ENCODE peak calls at places on chromosomes 6 and 20, in four cellular contexts. P, Z, A and C are unnamed samples.
A peak's percentile ranks its signal among the peaks of the same experiment; 100 is the strongest.

GRCh38 chr20:24045621-24046020 is 57.0 kb upstream of the GGTLC1 start:
- DNase-seq in P (no peak), Z (no peak), A (no peak), C (peak; percentile 61)

GRCh38 chr6:170089937-170090335 is 200.9 kb downstream of the DLL1 start:
- DNase-seq in P (no peak), Z (no peak), A (no peak), C (no peak)

GRCh38 chr6:130825772-130826441 is 1.3 kb upstream of the SMLR1 start:
- DNase-seq in P (no peak), Z (no peak), A (peak; percentile 53), C (no peak)

GRCh38 chr6:35415065-35415880 is 36.9 kb upstream of the FANCE start:
- DNase-seq in P (peak; percentile 91), Z (peak; percentile 89), A (no peak), C (no peak)

GRCh38 chr6:111210074-111210729 is 122.9 kb downstream of the SLC16A10 start:
- DNase-seq in P (peak; percentile 71), Z (peak; percentile 75), A (no peak), C (peak; percentile 28)

GRCh38 chr20:64102647-64103354 is 4.6 kb downstream of the NPBWR2 start:
- DNase-seq in P (no peak), Z (peak; percentile 37), A (no peak), C (no peak)

GRCh38 chr6:12969933-12970332 is 253.4 kb downstream of the PHACTR1 start:
- DNase-seq in P (no peak), Z (no peak), A (no peak), C (no peak)

GRCh38 chr6:5029609-5030008 is 25.8 kb upstream of the RPP40 start:
- DNase-seq in P (no peak), Z (no peak), A (no peak), C (no peak)

GRCh38 chr6:14059791-14060436 is 57.7 kb upstream of the CD83 start:
- DNase-seq in P (peak; percentile 44), Z (no peak), A (no peak), C (no peak)

GRCh38 chr20:14568701-14569100 is 231.3 kb upstream of the FLRT3 start:
- DNase-seq in P (no peak), Z (no peak), A (no peak), C (no peak)

GRCh38 chr6:142474446-142475289 is 172.9 kb downstream of the ADGRG6 start:
- DNase-seq in P (peak; percentile 80), Z (peak; percentile 82), A (peak; percentile 33), C (peak; percentile 10)

GRCh38 chr20:9407805-9408421 is 106.5 kb upstream of the LAMP5 start:
- DNase-seq in P (peak; percentile 83), Z (peak; percentile 77), A (peak; percentile 7), C (peak; percentile 70)

GRCh38 chr6:111658445-111659154 is 52.9 kb upstream of the TRAF3IP2 start:
- DNase-seq in P (peak; percentile 33), Z (no peak), A (no peak), C (no peak)

GRCh38 chr6:1596088-1596852 is 13.4 kb upstream of the FOXC1 start:
- DNase-seq in P (peak; percentile 52), Z (peak; percentile 80), A (no peak), C (peak; percentile 69)

GRCh38 chr6:116580198-116580597 is 8.9 kb downstream of the RWDD1 start:
- DNase-seq in P (no peak), Z (no peak), A (no peak), C (no peak)

GRCh38 chr6:101402618-101403002 is 9.1 kb downstream of the GRIK2 start:
- DNase-seq in P (no peak), Z (peak; percentile 23), A (no peak), C (no peak)

GRCh38 chr6:69796081-69796626 is 656 bp downstream of the LMBRD1 start:
- DNase-seq in P (peak; percentile 48), Z (peak; percentile 74), A (no peak), C (no peak)

GRCh38 chr20:14264869-14265268 is 72.5 kb downstream of the FLRT3 start:
- DNase-seq in P (peak; percentile 28), Z (peak; percentile 21), A (no peak), C (no peak)

GRCh38 chr6:36863670-36864540 is 10.7 kb downstream of the PPIL1 start:
- DNase-seq in P (no peak), Z (no peak), A (no peak), C (no peak)

GRCh38 chr6:1607236-1607556 is 2.5 kb upstream of the FOXC1 start:
- DNase-seq in P (peak; percentile 28), Z (no peak), A (no peak), C (no peak)

GRCh38 chr6:162385980-162386379 is 341.6 kb downstream of the PRKN start:
- DNase-seq in P (peak; percentile 85), Z (no peak), A (no peak), C (no peak)

GRCh38 chr20:53606364-53606985 is 12.8 kb upstream of the ZNF217 start:
- DNase-seq in P (peak; percentile 92), Z (no peak), A (no peak), C (peak; percentile 5)

GRCh38 chr6:161701051-161701450 is 427.2 kb upstream of the AGPAT4 start:
- DNase-seq in P (no peak), Z (no peak), A (no peak), C (no peak)

GRCh38 chr6:129475477-129476247 is 234.3 kb downstream of the ARHGAP18 start:
- DNase-seq in P (peak; percentile 30), Z (no peak), A (no peak), C (no peak)

GRCh38 chr6:4693566-4693965 is 82.6 kb upstream of the CDYL start:
- DNase-seq in P (no peak), Z (no peak), A (no peak), C (no peak)

GRCh38 chr20:46835418-46835817 is 59.2 kb upstream of the EYA2 start:
- DNase-seq in P (no peak), Z (no peak), A (no peak), C (no peak)

GRCh38 chr6:135250751-135251356 is 69.7 kb downstream of the MYB start:
- DNase-seq in P (no peak), Z (no peak), A (peak; percentile 51), C (no peak)

GRCh38 chr6:129340983-129341382 is 369.0 kb downstream of the ARHGAP18 start:
- DNase-seq in P (peak; percentile 90), Z (no peak), A (no peak), C (no peak)

GRCh38 chr6:53929340-53930120 is 134.7 kb downstream of the LRRC1 start:
- DNase-seq in P (peak; percentile 48), Z (no peak), A (no peak), C (no peak)

GRCh38 chr20:24448170-24448569 is 21.3 kb upstream of the SYNDIG1 start:
- DNase-seq in P (no peak), Z (peak; percentile 35), A (no peak), C (peak; percentile 42)

GRCh38 chr20:57693002-57693582 is 16.7 kb downstream of the PMEPA1 start:
- DNase-seq in P (no peak), Z (peak; percentile 85), A (no peak), C (no peak)

GRCh38 chr6:169343886-169344525 is 90.4 kb upstream of the THBS2 start:
- DNase-seq in P (no peak), Z (no peak), A (no peak), C (no peak)

GRCh38 chr6:39251406-39251805 is 22.1 kb upstream of the KCNK5 start:
- DNase-seq in P (no peak), Z (peak; percentile 70), A (no peak), C (no peak)

DNA sequence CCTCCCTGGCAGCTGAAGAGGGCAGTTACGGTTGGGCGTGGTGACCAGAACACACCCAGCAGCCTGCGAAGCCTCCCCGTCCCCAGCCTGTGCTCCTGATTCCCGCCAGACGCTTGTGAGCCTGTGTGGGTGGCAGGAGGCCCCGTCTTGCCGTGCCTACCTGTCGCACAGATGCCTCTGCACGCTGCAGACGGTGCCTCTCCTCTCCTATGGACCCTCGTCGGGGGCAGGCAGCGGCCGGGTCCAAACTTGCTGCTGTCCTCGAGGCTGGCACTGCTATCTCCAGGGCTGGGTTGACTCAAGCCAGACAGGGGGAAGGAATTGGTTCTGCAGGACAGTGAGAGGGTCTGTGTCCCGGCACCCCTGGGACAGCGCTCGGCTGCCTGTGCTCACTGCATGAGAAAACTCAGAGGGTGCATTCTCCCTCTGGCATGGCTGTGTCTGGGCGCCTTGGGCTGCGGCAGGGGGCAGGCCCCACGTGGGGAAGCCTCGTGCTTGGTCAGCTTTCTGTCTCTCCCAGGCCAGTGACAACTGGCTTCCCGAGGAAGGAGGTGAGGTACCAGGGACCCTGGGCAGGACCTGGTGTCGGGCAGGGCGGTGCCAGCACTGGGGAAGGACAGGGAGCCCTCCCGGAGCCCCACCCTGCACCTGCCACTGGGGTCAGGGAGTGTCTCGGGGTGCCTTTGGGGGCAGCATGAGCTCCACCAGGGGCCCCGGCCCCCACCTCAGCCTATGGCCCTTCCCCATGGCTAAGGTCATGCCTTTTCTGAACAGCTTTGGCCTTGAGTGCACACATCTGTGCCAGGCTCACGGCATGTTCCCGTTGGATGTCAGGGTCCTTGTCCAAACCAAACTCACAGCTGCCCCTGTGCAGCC is 127.5 kb downstream of the TAF4 start:
- DNase-seq in P (no peak), Z (no peak), A (no peak), C (no peak)
- TF ChIP-seq EZH2 in P (no peak), Z (no peak), A (no peak), C (no peak)

DNA sequence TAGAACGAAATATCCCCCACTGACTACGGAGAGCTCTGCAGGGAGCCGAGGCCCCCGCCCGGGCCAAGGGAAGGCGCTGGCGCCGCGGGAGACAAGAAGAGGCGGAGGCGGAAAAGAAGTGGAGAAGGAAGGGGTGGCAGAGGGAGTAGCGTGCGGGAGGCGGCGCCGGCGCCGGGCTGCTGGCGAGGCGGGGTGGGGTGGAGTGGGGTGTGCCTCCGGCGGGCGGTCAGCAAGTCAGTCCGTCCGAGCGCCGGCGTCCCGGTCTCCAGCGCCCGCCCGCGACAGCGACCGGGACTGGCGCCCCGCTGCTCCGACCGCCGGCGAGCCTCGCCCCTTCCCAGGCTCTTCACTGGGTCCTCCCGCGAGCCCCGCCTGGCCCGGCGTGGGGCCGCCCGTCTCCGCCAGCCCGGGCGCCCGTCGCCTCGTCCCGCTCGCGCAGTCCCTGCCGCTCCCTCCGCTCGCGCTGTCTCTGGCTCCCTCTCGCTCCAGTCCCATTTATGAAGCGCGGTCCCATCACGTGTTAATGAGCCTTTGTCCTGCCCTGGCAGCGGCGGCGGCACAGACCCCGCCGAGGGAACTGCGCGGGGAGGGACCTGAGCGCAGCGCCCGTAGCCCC is at the start of gene CNR1:
- DNase-seq in P (peak; percentile 2), Z (peak; percentile 79), A (no peak), C (no peak)
- TF ChIP-seq EZH2 in P (no peak), Z (no peak), A (no peak), C (no peak)

DNA sequence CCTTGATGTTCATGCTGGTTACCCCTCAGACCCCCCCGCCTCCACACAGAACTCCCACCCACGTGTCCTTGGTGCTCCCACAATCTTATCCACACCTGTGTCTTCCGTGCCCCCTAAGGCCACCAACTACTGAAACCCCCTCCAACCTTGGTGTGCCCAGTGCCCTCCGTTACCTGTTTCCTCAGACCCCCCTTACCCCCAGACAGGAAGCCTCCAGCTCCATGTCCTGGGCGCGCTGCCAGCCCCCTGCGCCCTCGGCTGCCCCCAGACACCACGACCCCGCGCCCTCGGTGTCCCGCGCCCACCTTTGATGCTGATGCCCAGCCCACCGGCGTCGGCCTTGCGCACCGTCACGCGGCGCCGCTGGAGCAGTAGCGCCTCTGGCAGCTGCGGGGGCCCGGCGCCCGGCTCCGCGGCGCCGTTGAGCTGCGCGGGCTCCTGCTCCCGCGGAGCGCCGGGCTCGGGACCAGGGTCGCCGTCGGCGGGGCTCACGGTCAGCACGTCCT is 504 bp downstream of the SNTA1 start:
- DNase-seq in P (no peak), Z (peak; percentile 72), A (no peak), C (peak; percentile 57)
- TF ChIP-seq EZH2 in P (no peak), Z (no peak), A (peak; percentile 26), C (peak; percentile 66)

DNA sequence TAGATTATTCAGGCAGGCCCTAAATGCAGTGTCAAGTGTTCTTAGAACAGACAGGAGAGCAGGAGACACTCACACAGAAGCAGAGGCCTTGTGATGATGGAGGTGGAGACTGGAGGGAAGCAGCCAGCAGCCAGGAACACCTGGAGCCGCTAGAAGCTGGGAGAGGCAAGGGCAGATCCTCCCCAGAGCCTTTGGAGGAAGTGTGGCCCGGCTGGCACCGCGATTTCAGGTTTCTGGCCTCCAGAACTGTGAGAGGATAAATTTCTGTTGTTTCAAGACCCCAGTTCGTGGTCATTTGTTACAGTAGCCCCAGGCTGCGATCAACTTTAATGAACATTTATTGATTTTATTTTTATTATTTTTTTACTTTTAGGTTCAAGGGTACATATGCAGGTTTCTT is 203.0 kb downstream of the QKI start:
- DNase-seq in P (no peak), Z (no peak), A (no peak), C (no peak)
- TF ChIP-seq EZH2 in P (no peak), Z (no peak), A (no peak), C (no peak)